ENCODE peak calls at places on chromosome 2, in ten cellular contexts. Q is aorta, O is cardiac fibroblast, Y is T-helper 2 cell, M is colonic mucosa, S is sciatic nerve, N is GM13976, F is NCI-H1930, B is fibroblast of the aortic adventitia, I is brain pericyte. D is an unnamed sample.

GRCh38 chr2:198060277-198060676 is 255.9 kb downstream of the PLCL1 start:
- DNase-seq in Q (no peak), O (no peak), Y (no peak), M (no peak), S (no peak), N (no peak), F (no peak), B (no peak), I (no peak), D (no peak)

GRCh38 chr2:234293973-234294372 is 202.9 kb downstream of the ARL4C start:
- DNase-seq in Q (no peak), O (no peak), Y (peak; percentile 60), M (no peak), S (no peak), N (no peak), F (no peak), B (no peak), I (no peak), D (no peak)

GRCh38 chr2:239715202-239715601 is 309.9 kb downstream of the NDUFA10 start:
- DNase-seq in Q (peak; percentile 30), O (no peak), Y (no peak), M (no peak), S (peak; percentile 34), N (no peak), F (no peak), B (no peak), I (no peak), D (no peak)

GRCh38 chr2:10775831-10776230 is 36.8 kb downstream of the PDIA6 start:
- DNase-seq in Q (no peak), O (no peak), Y (no peak), M (no peak), S (peak; percentile 52), N (no peak), F (no peak), B (no peak), I (no peak), D (no peak)

GRCh38 chr2:71534201-71534600 is 80.8 kb downstream of the DYSF start:
- DNase-seq in Q (no peak), O (no peak), Y (no peak), M (no peak), S (peak; percentile 34), N (no peak), F (no peak), B (no peak), I (no peak), D (no peak)

GRCh38 chr2:108536911-108537310 is 2.6 kb downstream of the LIMS1 start:
- DNase-seq in Q (no peak), O (no peak), Y (no peak), M (no peak), S (no peak), N (no peak), F (no peak), B (no peak), I (no peak), D (no peak)

GRCh38 chr2:68806511-68807109 is 64.6 kb downstream of the BMP10 start:
- DNase-seq in Q (no peak), O (peak; percentile 80), Y (no peak), M (no peak), S (no peak), N (no peak), F (no peak), B (peak; percentile 34), I (no peak), D (no peak)

GRCh38 chr2:195533771-195534642 is 123.0 kb upstream of the SLC39A10 start:
- DNase-seq in Q (peak; percentile 91), O (peak; percentile 95), Y (peak; percentile 87), M (no peak), S (no peak), N (no peak), F (no peak), B (peak; percentile 94), I (peak; percentile 91), D (no peak)

GRCh38 chr2:174574657-174575056 is 22.9 kb downstream of the WIPF1 start:
- DNase-seq in Q (no peak), O (no peak), Y (no peak), M (no peak), S (no peak), N (no peak), F (no peak), B (peak; percentile 53), I (no peak), D (no peak)